ENCODE peak calls at places on chromosomes 13 and 19, in nine cellular contexts. One of them, this sample, is unnamed. For H3K9me3, the result is how much of the 10 kb centered on the place peaks cover.

GRCh38 chr19:56683119-56683518 is 11.6 kb upstream of the ZNF835 start:
- DNase-seq in tibial artery: no peak
- DNase-seq in lower lobe of right lung: no peak
- DNase-seq in neuronal stem cell: no peak
- DNase-seq in PC-3: no peak
- DNase-seq in IMR-90: no peak
- DNase-seq in aorta: no peak
- DNase-seq in CD4-positive, alpha-beta T cell: no peak
- DNase-seq in endodermal cell: no peak
- DNase-seq in this sample: no peak

GRCh38 chr13:111792956-111793355 is 274.0 kb upstream of the SOX1 start:
- DNase-seq in endodermal cell: no peak
- DNase-seq in tibial artery: no peak
- DNase-seq in aorta: no peak
- DNase-seq in IMR-90: no peak
- DNase-seq in lower lobe of right lung: peak
- DNase-seq in PC-3: peak
- DNase-seq in CD4-positive, alpha-beta T cell: no peak
- DNase-seq in neuronal stem cell: no peak
- DNase-seq in this sample: no peak

GRCh38 chr13:54611400-54611799 is 1582.8 kb downstream of the OLFM4 start:
- DNase-seq in neuronal stem cell: no peak
- DNase-seq in IMR-90: no peak
- DNase-seq in CD4-positive, alpha-beta T cell: no peak
- DNase-seq in tibial artery: no peak
- DNase-seq in endodermal cell: no peak
- DNase-seq in aorta: no peak
- DNase-seq in lower lobe of right lung: no peak
- DNase-seq in PC-3: no peak
- DNase-seq in this sample: no peak

GRCh38 chr13:96181886-96182285 is 92.0 kb downstream of the HS6ST3 start:
- DNase-seq in CD4-positive, alpha-beta T cell: no peak
- DNase-seq in endodermal cell: no peak
- DNase-seq in lower lobe of right lung: no peak
- DNase-seq in tibial artery: no peak
- DNase-seq in neuronal stem cell: no peak
- DNase-seq in aorta: no peak
- DNase-seq in PC-3: no peak
- DNase-seq in IMR-90: no peak
- DNase-seq in this sample: no peak

GRCh38 chr13:101035119-101035620 is 360.6 kb upstream of the TMTC4 start:
- DNase-seq in lower lobe of right lung: no peak
- DNase-seq in CD4-positive, alpha-beta T cell: no peak
- DNase-seq in IMR-90: no peak
- DNase-seq in neuronal stem cell: no peak
- DNase-seq in PC-3: no peak
- DNase-seq in tibial artery: no peak
- DNase-seq in aorta: no peak
- DNase-seq in endodermal cell: no peak
- DNase-seq in this sample: no peak

GRCh38 chr13:76622336-76623045 is 263.7 kb downstream of the KCTD12 start:
- DNase-seq in IMR-90: no peak
- DNase-seq in lower lobe of right lung: no peak
- DNase-seq in neuronal stem cell: no peak
- DNase-seq in endodermal cell: no peak
- DNase-seq in aorta: no peak
- DNase-seq in PC-3: no peak
- DNase-seq in tibial artery: no peak
- DNase-seq in CD4-positive, alpha-beta T cell: no peak
- DNase-seq in this sample: no peak

GRCh38 chr19:4764290-4764660 is 27.3 kb upstream of the FEM1A start:
- DNase-seq in lower lobe of right lung: no peak
- DNase-seq in CD4-positive, alpha-beta T cell: no peak
- DNase-seq in endodermal cell: no peak
- DNase-seq in aorta: no peak
- DNase-seq in tibial artery: no peak
- DNase-seq in neuronal stem cell: no peak
- DNase-seq in PC-3: no peak
- DNase-seq in IMR-90: no peak
- DNase-seq in this sample: no peak

GRCh38 chr13:84137292-84137691 is 255.0 kb upstream of the SLITRK1 start:
- DNase-seq in lower lobe of right lung: no peak
- DNase-seq in neuronal stem cell: no peak
- DNase-seq in IMR-90: no peak
- DNase-seq in tibial artery: no peak
- DNase-seq in CD4-positive, alpha-beta T cell: peak
- DNase-seq in endodermal cell: no peak
- DNase-seq in aorta: no peak
- DNase-seq in PC-3: no peak
- DNase-seq in this sample: no peak

GRCh38 chr13:37313383-37313782 is 207.9 kb upstream of the CSNK1A1L start:
- DNase-seq in CD4-positive, alpha-beta T cell: no peak
- DNase-seq in neuronal stem cell: no peak
- DNase-seq in aorta: no peak
- DNase-seq in lower lobe of right lung: no peak
- DNase-seq in IMR-90: peak
- DNase-seq in tibial artery: no peak
- DNase-seq in PC-3: peak
- DNase-seq in endodermal cell: no peak
- DNase-seq in this sample: no peak

GRCh38 chr13:32695602-32696250 is 109.5 kb downstream of the PDS5B start:
- DNase-seq in PC-3: no peak
- DNase-seq in endodermal cell: no peak
- DNase-seq in tibial artery: no peak
- DNase-seq in IMR-90: peak
- DNase-seq in lower lobe of right lung: no peak
- DNase-seq in CD4-positive, alpha-beta T cell: no peak
- DNase-seq in neuronal stem cell: no peak
- DNase-seq in aorta: no peak
- DNase-seq in this sample: no peak

GRCh38 chr13:77918391-77919261 is at the start of gene EDNRB:
- DNase-seq in endodermal cell: peak
- DNase-seq in aorta: peak
- DNase-seq in neuronal stem cell: peak
- DNase-seq in CD4-positive, alpha-beta T cell: no peak
- DNase-seq in tibial artery: no peak
- DNase-seq in IMR-90: peak
- DNase-seq in lower lobe of right lung: peak
- DNase-seq in PC-3: no peak
- DNase-seq in this sample: no peak

GRCh38 chr13:63864171-63864902 is 2448.7 kb upstream of the PCDH20 start:
- DNase-seq in IMR-90: peak
- DNase-seq in PC-3: no peak
- DNase-seq in aorta: no peak
- DNase-seq in lower lobe of right lung: no peak
- DNase-seq in CD4-positive, alpha-beta T cell: no peak
- DNase-seq in tibial artery: no peak
- DNase-seq in neuronal stem cell: no peak
- DNase-seq in endodermal cell: no peak
- DNase-seq in this sample: no peak

GRCh38 chr13:46552888-46553520 is at the start of gene LRCH1:
- DNase-seq in IMR-90: peak
- DNase-seq in aorta: peak
- DNase-seq in tibial artery: peak
- DNase-seq in neuronal stem cell: peak
- DNase-seq in PC-3: peak
- DNase-seq in CD4-positive, alpha-beta T cell: peak
- DNase-seq in endodermal cell: peak
- DNase-seq in lower lobe of right lung: peak
- DNase-seq in this sample: no peak

GRCh38 chr19:34308381-34309367 is 54.3 kb downstream of the GARRE1 start:
- DNase-seq in aorta: no peak
- DNase-seq in IMR-90: no peak
- DNase-seq in neuronal stem cell: no peak
- DNase-seq in endodermal cell: no peak
- DNase-seq in CD4-positive, alpha-beta T cell: no peak
- DNase-seq in PC-3: no peak
- DNase-seq in lower lobe of right lung: no peak
- DNase-seq in tibial artery: no peak
- DNase-seq in this sample: peak

GRCh38 chr13:101512650-101513049 is 60.2 kb downstream of the ITGBL1 start:
- DNase-seq in neuronal stem cell: no peak
- DNase-seq in endodermal cell: no peak
- DNase-seq in aorta: no peak
- DNase-seq in PC-3: peak
- DNase-seq in tibial artery: no peak
- DNase-seq in IMR-90: no peak
- DNase-seq in CD4-positive, alpha-beta T cell: no peak
- DNase-seq in lower lobe of right lung: no peak
- DNase-seq in this sample: no peak

GRCh38 chr19:2274937-2275535 is 6.9 kb downstream of the PEAK3 start:
- DNase-seq in endodermal cell: peak
- DNase-seq in aorta: no peak
- DNase-seq in neuronal stem cell: no peak
- DNase-seq in CD4-positive, alpha-beta T cell: peak
- DNase-seq in tibial artery: no peak
- DNase-seq in lower lobe of right lung: peak
- DNase-seq in PC-3: peak
- DNase-seq in IMR-90: peak
- DNase-seq in this sample: no peak

GRCh38 chr13:42977219-42977659 is 14.8 kb downstream of the EPSTI1 start:
- DNase-seq in tibial artery: no peak
- DNase-seq in endodermal cell: no peak
- DNase-seq in IMR-90: no peak
- DNase-seq in aorta: no peak
- DNase-seq in PC-3: no peak
- DNase-seq in CD4-positive, alpha-beta T cell: no peak
- DNase-seq in lower lobe of right lung: no peak
- DNase-seq in neuronal stem cell: no peak
- DNase-seq in this sample: no peak

GRCh38 chr19:17784201-17785008 is 10.5 kb upstream of the B3GNT3 start:
- DNase-seq in lower lobe of right lung: peak
- DNase-seq in CD4-positive, alpha-beta T cell: peak
- DNase-seq in tibial artery: peak
- DNase-seq in aorta: peak
- DNase-seq in PC-3: peak
- DNase-seq in neuronal stem cell: peak
- DNase-seq in IMR-90: peak
- DNase-seq in endodermal cell: peak
- DNase-seq in this sample: no peak

GRCh38 chr13:46586766-46587509 is 34.0 kb downstream of the LRCH1 start:
- DNase-seq in CD4-positive, alpha-beta T cell: no peak
- DNase-seq in aorta: no peak
- DNase-seq in lower lobe of right lung: no peak
- DNase-seq in PC-3: no peak
- DNase-seq in IMR-90: no peak
- DNase-seq in endodermal cell: no peak
- DNase-seq in neuronal stem cell: no peak
- DNase-seq in tibial artery: no peak
- DNase-seq in this sample: no peak

GRCh38 chr13:20473139-20473538 is 52.5 kb downstream of the CRYL1 start:
- DNase-seq in tibial artery: no peak
- DNase-seq in neuronal stem cell: no peak
- DNase-seq in PC-3: peak
- DNase-seq in CD4-positive, alpha-beta T cell: no peak
- DNase-seq in IMR-90: peak
- DNase-seq in aorta: no peak
- DNase-seq in endodermal cell: no peak
- DNase-seq in lower lobe of right lung: no peak
- DNase-seq in this sample: no peak
- H3K27ac ChIP-seq in tibial artery: no peak
- H3K27ac ChIP-seq in neuronal stem cell: no peak
- H3K27ac ChIP-seq in PC-3: no peak
- H3K27ac ChIP-seq in CD4-positive, alpha-beta T cell: no peak
- H3K27ac ChIP-seq in IMR-90: no peak
- H3K27ac ChIP-seq in aorta: no peak
- H3K27ac ChIP-seq in endodermal cell: peak
- H3K27ac ChIP-seq in lower lobe of right lung: no peak
- H3K27ac ChIP-seq in this sample: no peak

DNA sequence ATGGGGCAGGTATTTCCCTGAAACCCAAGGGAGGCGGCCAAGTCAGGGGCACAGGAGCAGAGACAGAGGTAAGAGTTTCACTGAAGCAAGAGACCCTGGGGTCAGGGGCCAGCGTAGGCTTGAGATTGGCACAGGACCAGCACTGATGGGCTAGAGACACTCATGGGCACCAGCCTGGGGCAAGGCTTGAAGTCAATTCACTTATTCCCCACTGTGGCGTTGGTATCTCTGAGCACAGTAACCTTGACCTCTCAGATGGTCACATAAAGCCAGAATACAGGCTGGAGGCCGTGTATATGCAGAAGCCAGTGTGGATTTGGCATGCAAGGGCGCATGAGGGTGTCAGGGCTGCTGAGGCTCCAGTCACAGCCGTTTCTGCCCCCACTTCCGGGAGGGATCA is 173.5 kb upstream of the GPR12 start:
- DNase-seq in lower lobe of right lung: no peak
- DNase-seq in tibial artery: no peak
- DNase-seq in CD4-positive, alpha-beta T cell: no peak
- DNase-seq in PC-3: no peak
- DNase-seq in aorta: no peak
- DNase-seq in endodermal cell: peak
- DNase-seq in neuronal stem cell: no peak
- DNase-seq in IMR-90: no peak
- DNase-seq in this sample: no peak
- H3K9me3 ChIP-seq in lower lobe of right lung: under half
- H3K9me3 ChIP-seq in tibial artery: under half
- H3K9me3 ChIP-seq in CD4-positive, alpha-beta T cell: under half
- H3K9me3 ChIP-seq in PC-3: under half
- H3K9me3 ChIP-seq in aorta: under half
- H3K9me3 ChIP-seq in endodermal cell: under half
- H3K9me3 ChIP-seq in neuronal stem cell: under half
- H3K9me3 ChIP-seq in IMR-90: under half
- H3K9me3 ChIP-seq in this sample: under half

DNA sequence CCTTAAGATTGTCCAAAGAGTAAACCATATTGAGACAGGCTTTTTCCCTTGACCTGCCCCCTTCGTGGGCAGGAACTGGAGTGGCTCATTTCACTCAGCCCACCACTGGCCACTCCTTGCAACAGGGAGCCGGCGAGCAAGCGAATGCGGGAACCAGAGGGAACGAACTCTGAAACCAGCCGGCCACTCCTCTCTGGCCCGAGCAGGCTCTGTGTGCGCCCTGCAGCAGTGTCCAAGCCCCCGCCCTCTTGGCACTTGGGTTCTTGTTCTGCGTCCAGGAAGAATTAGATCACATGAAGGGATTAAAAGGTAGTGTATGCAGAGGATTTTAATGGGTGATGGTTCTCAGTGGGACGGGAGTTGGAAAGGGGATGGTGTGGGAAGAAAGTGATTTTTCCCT is 1209.6 kb upstream of the PCDH20 start:
- DNase-seq in lower lobe of right lung: no peak
- DNase-seq in tibial artery: peak
- DNase-seq in CD4-positive, alpha-beta T cell: no peak
- DNase-seq in aorta: no peak
- DNase-seq in PC-3: no peak
- DNase-seq in IMR-90: no peak
- DNase-seq in neuronal stem cell: no peak
- DNase-seq in endodermal cell: no peak
- DNase-seq in this sample: no peak
- H3K27ac ChIP-seq in lower lobe of right lung: no peak
- H3K27ac ChIP-seq in tibial artery: no peak
- H3K27ac ChIP-seq in CD4-positive, alpha-beta T cell: no peak
- H3K27ac ChIP-seq in aorta: no peak
- H3K27ac ChIP-seq in PC-3: no peak
- H3K27ac ChIP-seq in IMR-90: no peak
- H3K27ac ChIP-seq in neuronal stem cell: no peak
- H3K27ac ChIP-seq in endodermal cell: no peak
- H3K27ac ChIP-seq in this sample: no peak

DNA sequence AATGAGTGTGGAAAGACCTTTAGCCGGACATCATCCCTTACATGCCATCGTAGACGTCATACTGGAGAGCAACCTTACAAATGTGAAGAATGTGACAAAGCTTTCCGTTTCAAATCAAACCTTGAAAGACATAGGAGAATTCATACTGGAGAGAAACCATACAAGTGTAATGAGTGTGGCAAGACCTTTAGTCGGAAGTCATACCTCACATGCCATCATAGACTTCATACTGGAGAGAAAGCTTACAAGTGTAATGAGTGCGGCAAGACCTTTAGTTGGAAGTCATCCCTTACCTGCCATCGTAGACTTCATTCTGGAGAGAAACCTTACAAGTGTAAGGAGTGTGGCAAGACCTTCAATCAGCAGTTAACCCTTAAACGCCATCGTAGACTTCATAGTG is 11.7 kb upstream of the ZNF813 start:
- DNase-seq in neuronal stem cell: no peak
- DNase-seq in IMR-90: no peak
- DNase-seq in PC-3: no peak
- DNase-seq in aorta: no peak
- DNase-seq in CD4-positive, alpha-beta T cell: no peak
- DNase-seq in tibial artery: no peak
- DNase-seq in endodermal cell: no peak
- DNase-seq in lower lobe of right lung: no peak
- DNase-seq in this sample: no peak
- H3K9me3 ChIP-seq in neuronal stem cell: under half
- H3K9me3 ChIP-seq in IMR-90: half or more
- H3K9me3 ChIP-seq in PC-3: half or more
- H3K9me3 ChIP-seq in aorta: under half
- H3K9me3 ChIP-seq in CD4-positive, alpha-beta T cell: half or more
- H3K9me3 ChIP-seq in tibial artery: under half
- H3K9me3 ChIP-seq in endodermal cell: half or more
- H3K9me3 ChIP-seq in lower lobe of right lung: half or more
- H3K9me3 ChIP-seq in this sample: under half